ENCODE peak calls at places on chromosomes 12 and 14, in four cellular contexts. O is upper lobe of right lung, V is neural crest cell, D is Calu3. Z is an unnamed sample.

GRCh38 chr12:24820872-24821271 is 128.0 kb downstream of the BCAT1 start:
- DNase-seq in O (no peak), V (no peak), D (no peak), Z (no peak)

GRCh38 chr14:61107148-61107641 is 126.2 kb downstream of the SLC38A6 start:
- DNase-seq in O (no peak), V (no peak), D (no peak), Z (no peak)

GRCh38 chr12:132375747-132376463 is 46.5 kb upstream of the GALNT9 start:
- DNase-seq in O (no peak), V (no peak), D (no peak), Z (no peak)

GRCh38 chr12:6376079-6376941 is 947 bp upstream of the SCNN1A start:
- DNase-seq in O (peak), V (no peak), D (peak), Z (no peak)

GRCh38 chr12:131116437-131117117 is 162.9 kb downstream of the ADGRD1 start:
- DNase-seq in O (no peak), V (peak), D (peak), Z (no peak)

GRCh38 chr12:132429122-132429931 is 60.6 kb upstream of the FBRSL1 start:
- DNase-seq in O (no peak), V (no peak), D (no peak), Z (no peak)

GRCh38 chr12:77299910-77300772 is 234.8 kb upstream of the E2F7 start:
- DNase-seq in O (no peak), V (no peak), D (no peak), Z (peak)

GRCh38 chr12:106918746-106919145 is 37.0 kb upstream of the TMEM263 start:
- DNase-seq in O (no peak), V (peak), D (peak), Z (no peak)

GRCh38 chr12:67524861-67525499 is 123.6 kb upstream of the DYRK2 start:
- DNase-seq in O (no peak), V (no peak), D (no peak), Z (no peak)

DNA sequence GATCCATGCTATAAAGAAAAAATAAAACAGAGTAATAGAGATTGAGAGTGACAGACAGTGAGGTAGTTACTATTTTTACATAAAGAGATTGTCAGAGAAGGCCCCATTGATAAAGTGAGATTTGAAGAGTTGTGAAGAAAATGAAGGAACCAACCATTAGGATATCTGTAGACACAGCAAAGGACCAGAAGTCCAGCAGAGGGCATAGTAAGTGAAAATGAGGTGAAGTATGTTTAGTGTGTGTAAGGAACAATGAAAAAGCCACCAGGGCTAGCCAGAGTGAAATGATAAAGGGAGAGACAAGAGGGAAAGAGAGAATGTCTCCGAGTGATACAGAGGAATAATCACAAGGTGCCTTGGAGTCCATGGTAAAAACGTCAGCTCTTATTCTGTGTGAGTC is 411.0 kb downstream of the NELL2 start:
- DNase-seq in O (no peak), V (no peak), D (no peak), Z (no peak)
- TF ChIP-seq CTCF in O (no peak), V (peak), D (no peak), Z (no peak)

DNA sequence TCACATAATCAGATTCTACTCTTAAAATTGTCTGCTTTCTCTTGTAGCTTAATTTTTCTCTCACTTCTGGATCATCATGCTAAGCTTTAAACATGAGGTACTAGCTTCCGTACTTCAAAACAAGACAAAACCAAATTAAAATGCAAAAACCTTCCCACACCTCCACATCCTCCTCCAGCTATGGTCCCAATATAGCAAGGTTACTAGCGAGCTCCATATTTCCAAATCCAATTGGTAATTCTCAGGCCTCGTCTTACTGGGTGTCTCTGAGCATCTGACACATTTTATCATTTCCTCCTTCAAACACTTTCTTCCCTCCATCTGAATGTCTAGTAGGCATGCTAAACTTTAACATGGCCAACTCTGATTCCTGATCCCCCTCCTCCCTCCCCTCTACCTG is 7.9 kb upstream of the PAPOLA start:
- DNase-seq in O (no peak), V (no peak), D (no peak), Z (no peak)
- TF ChIP-seq CTCF in O (no peak), V (no peak), D (no peak), Z (no peak)

GRCh38 chr12:109930028-109930800 is 30.1 kb downstream of the TCHP start:
- DNase-seq in O (no peak), V (no peak), D (no peak), Z (no peak)

GRCh38 chr12:109932878-109933503 is 32.9 kb downstream of the TCHP start:
- DNase-seq in O (no peak), V (no peak), D (no peak), Z (no peak)

GRCh38 chr12:109931143-109931542 is 31.1 kb downstream of the TCHP start:
- DNase-seq in O (no peak), V (no peak), D (no peak), Z (no peak)

GRCh38 chr12:109937371-109937770 is 37.3 kb downstream of the TCHP start:
- DNase-seq in O (no peak), V (no peak), D (no peak), Z (no peak)

DNA sequence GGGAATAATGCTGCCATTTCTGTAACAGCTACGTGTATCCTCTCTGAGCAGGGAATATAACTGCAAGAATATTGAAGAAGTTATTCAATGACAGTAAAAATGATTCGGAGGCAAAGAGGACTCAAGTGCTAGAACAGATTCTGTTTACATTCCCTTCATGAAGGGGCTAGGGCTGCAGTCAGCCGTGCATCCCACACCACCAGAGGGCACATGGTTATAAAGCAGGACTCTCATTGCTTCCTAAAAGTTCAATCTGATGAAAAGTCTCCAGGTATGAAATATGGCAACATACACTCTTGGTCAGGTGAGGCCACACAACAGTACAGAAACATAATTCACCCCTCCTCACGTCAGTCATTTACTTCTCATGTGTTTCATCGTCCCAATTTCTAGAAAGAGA is 34.0 kb downstream of the TCHP start:
- DNase-seq in O (no peak), V (no peak), D (peak), Z (no peak)
- TF ChIP-seq CTCF in O (peak), V (peak), D (no peak), Z (peak)

GRCh38 chr12:81976661-81977060 is 217.5 kb upstream of the PPFIA2 start:
- DNase-seq in O (no peak), V (no peak), D (no peak), Z (no peak)

DNA sequence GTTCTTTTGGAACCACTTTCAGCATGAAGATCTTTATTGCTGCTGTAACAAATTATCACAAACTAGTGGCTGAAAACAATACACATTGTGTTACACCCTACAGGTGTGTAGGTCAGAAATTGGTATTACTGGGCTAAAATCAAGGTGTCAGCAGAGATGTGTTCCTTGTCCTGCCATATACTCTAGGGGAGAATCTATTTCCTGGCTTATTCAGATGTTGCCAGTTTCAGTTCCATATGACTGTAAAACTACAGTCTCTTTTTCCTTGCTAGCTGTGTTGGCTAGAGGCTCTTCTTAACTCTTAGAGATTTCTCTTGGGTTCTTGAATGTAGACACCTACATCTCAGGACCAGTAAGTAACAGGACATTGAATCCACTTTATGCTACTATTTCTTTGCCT is 215.6 kb upstream of the PPFIA2 start:
- DNase-seq in O (no peak), V (no peak), D (no peak), Z (no peak)
- TF ChIP-seq CTCF in O (no peak), V (no peak), D (no peak), Z (no peak)

DNA sequence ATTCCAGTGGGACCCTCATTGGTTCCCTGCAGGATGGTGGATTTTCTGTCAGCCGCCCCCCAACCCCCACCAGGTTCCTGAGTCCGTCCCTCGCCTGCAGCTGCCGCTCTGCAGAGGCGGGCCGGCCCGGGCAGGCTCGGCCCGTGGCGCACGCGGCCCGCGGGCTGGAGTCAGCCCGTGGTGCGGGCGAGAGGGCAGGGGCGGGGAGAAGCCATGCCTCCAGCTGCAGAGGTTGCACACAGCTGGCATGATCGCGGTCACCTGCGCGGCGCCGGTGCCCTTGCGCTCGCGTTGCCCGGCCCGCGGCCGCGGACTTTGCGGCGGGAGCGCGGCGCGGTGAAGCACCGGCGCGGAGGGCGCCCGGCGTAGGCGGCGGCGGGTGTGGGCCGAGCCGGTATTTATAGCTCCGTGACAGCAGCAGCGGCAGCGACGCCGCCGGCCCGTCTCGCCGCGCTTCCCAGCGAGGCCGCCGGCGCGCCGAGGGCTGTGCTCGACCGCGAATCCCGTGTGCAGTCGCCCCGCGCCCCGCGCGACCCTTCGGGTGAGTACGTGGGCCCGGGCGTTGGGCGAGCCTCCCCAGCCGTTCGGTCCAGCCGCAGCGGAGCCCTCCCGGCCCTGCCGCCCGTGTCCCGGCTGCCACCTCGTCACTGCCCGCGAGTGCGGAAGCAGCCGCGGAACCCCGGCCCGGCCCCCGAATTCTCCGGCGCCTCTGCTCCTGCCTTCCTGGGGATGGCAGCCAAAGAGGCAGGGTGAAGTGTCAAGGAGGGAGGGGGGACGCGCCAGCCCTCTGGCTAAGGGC is at the start of gene TMEM117:
- DNase-seq in O (peak), V (peak), D (peak), Z (no peak)
- TF ChIP-seq CTCF in O (no peak), V (no peak), D (no peak), Z (no peak)

GRCh38 chr14:67331368-67332125 is 28.1 kb downstream of the ATP6V1D start:
- DNase-seq in O (no peak), V (no peak), D (no peak), Z (no peak)

GRCh38 chr14:67332468-67332867 is 27.1 kb downstream of the ATP6V1D start:
- DNase-seq in O (no peak), V (no peak), D (no peak), Z (no peak)

GRCh38 chr14:67335781-67336180 is 23.8 kb downstream of the ATP6V1D start:
- DNase-seq in O (no peak), V (peak), D (peak), Z (no peak)
- TF ChIP-seq CTCF in O (peak), V (peak), D (no peak), Z (peak)

DNA sequence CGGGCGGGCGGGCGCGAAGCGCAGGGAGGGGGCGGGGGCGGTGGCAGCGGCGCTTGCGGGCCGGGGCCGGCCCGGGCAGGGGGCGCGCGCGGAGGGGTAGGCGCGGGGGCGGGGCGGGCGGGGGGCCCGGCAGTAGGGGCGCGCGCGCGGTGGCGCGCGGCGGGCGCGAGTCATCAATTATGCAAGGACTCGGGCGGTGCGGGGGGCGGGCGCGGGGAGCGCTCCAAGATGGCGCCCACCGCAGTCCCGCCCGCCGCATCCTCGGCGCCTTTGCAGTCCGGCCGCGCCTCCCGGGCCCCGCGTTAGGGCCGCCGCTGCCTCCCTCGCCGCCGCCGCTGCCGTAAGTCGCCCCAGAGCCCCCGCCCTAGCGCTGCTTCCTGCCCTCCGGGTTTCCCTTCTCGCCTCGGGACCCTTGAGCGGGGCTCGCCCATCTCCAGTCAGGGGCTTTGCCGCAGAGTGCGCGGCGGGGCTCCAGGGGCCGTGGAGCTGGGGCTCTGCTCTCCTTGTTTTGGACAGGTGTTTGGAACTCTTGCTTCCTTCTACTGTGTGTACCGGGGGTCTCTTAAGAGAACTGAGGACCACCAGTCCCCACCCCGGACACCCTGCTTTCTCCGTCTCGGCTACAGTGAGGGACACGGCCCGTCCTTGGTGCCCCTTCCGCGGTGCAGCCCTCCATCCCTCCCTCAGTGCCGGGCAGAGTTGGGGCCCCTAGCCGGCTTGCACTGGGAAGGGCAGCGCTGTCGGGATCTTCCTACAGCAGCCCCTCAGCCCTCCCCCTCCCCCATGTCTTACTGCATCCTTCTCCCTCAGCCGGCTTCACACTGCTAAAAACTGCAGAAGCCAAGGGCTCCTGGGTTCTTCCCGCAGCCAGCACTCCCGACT is at the start of gene SCN8A:
- DNase-seq in O (peak), V (peak), D (peak), Z (no peak)
- TF ChIP-seq CTCF in O (no peak), V (no peak), D (no peak), Z (no peak)

GRCh38 chr12:53955036-53955775 is 503 bp downstream of the HOXC12 start:
- DNase-seq in O (no peak), V (no peak), D (no peak), Z (no peak)

GRCh38 chr12:53954694-53955035 is at the start of gene HOXC12:
- DNase-seq in O (no peak), V (no peak), D (no peak), Z (no peak)

GRCh38 chr12:53952871-53953734 is 1.6 kb upstream of the HOXC12 start:
- DNase-seq in O (no peak), V (no peak), D (peak), Z (no peak)

GRCh38 chr12:53952335-53952694 is 2.4 kb upstream of the HOXC12 start:
- DNase-seq in O (no peak), V (no peak), D (no peak), Z (no peak)

GRCh38 chr12:53953831-53954693 is 641 bp upstream of the HOXC12 start:
- DNase-seq in O (no peak), V (no peak), D (no peak), Z (no peak)
- TF ChIP-seq CTCF in O (no peak), V (no peak), D (no peak), Z (no peak)